ENCODE peak calls at places on chromosomes 12 and 14, in seven cellular contexts. One of them, this sample, is unnamed. For H3K4me1, the result is how much of the 10 kb centered on the place peaks cover.

GRCh38 chr12:77032406-77032805 is 33.0 kb downstream of the E2F7 start:
- DNase-seq in PC-9: peak
- DNase-seq in left lung: no peak
- DNase-seq in GM23338: no peak
- DNase-seq in ovary: no peak
- DNase-seq in endothelial cell of umbilical vein: no peak
- DNase-seq in fibroblast of lung: peak
- DNase-seq in this sample: no peak

GRCh38 chr12:118459110-118459509 is 82.8 kb downstream of the SUDS3 start:
- DNase-seq in left lung: no peak
- DNase-seq in GM23338: no peak
- DNase-seq in ovary: no peak
- DNase-seq in fibroblast of lung: no peak
- DNase-seq in endothelial cell of umbilical vein: no peak
- DNase-seq in PC-9: no peak
- DNase-seq in this sample: no peak

GRCh38 chr14:55514819-55515470 is 65.1 kb upstream of the KTN1 start:
- DNase-seq in GM23338: no peak
- DNase-seq in ovary: no peak
- DNase-seq in fibroblast of lung: peak
- DNase-seq in PC-9: no peak
- DNase-seq in left lung: no peak
- DNase-seq in endothelial cell of umbilical vein: peak
- DNase-seq in this sample: no peak

GRCh38 chr12:6563448-6564050 is 4.5 kb downstream of the NOP2 start:
- DNase-seq in fibroblast of lung: no peak
- DNase-seq in ovary: peak
- DNase-seq in endothelial cell of umbilical vein: peak
- DNase-seq in GM23338: peak
- DNase-seq in left lung: no peak
- DNase-seq in PC-9: peak
- DNase-seq in this sample: peak

GRCh38 chr14:83129503-83129902 is 1595.8 kb upstream of the SEL1L start:
- DNase-seq in endothelial cell of umbilical vein: no peak
- DNase-seq in PC-9: no peak
- DNase-seq in GM23338: no peak
- DNase-seq in left lung: no peak
- DNase-seq in ovary: no peak
- DNase-seq in fibroblast of lung: no peak
- DNase-seq in this sample: no peak

GRCh38 chr12:77152623-77153193 is 87.3 kb upstream of the E2F7 start:
- DNase-seq in left lung: no peak
- DNase-seq in endothelial cell of umbilical vein: peak
- DNase-seq in GM23338: peak
- DNase-seq in ovary: no peak
- DNase-seq in fibroblast of lung: peak
- DNase-seq in PC-9: no peak
- DNase-seq in this sample: no peak

GRCh38 chr12:8860165-8860961 is 37.9 kb downstream of the A2ML1 start:
- DNase-seq in endothelial cell of umbilical vein: peak
- DNase-seq in GM23338: peak
- DNase-seq in ovary: peak
- DNase-seq in left lung: no peak
- DNase-seq in fibroblast of lung: peak
- DNase-seq in PC-9: peak
- DNase-seq in this sample: peak

GRCh38 chr12:80593766-80594165 is 113.7 kb upstream of the MYF6 start:
- DNase-seq in left lung: no peak
- DNase-seq in endothelial cell of umbilical vein: no peak
- DNase-seq in ovary: no peak
- DNase-seq in fibroblast of lung: peak
- DNase-seq in PC-9: no peak
- DNase-seq in GM23338: peak
- DNase-seq in this sample: no peak

GRCh38 chr12:92412931-92413685 is 267.5 kb upstream of the BTG1 start:
- DNase-seq in ovary: no peak
- DNase-seq in endothelial cell of umbilical vein: no peak
- DNase-seq in left lung: no peak
- DNase-seq in PC-9: no peak
- DNase-seq in fibroblast of lung: peak
- DNase-seq in GM23338: no peak
- DNase-seq in this sample: no peak

GRCh38 chr12:92070054-92070863 is 75.4 kb downstream of the BTG1 start:
- DNase-seq in ovary: no peak
- DNase-seq in endothelial cell of umbilical vein: no peak
- DNase-seq in PC-9: no peak
- DNase-seq in GM23338: no peak
- DNase-seq in fibroblast of lung: no peak
- DNase-seq in left lung: no peak
- DNase-seq in this sample: no peak

GRCh38 chr12:78562358-78563205 is 302.0 kb upstream of the SYT1 start:
- DNase-seq in fibroblast of lung: no peak
- DNase-seq in endothelial cell of umbilical vein: peak
- DNase-seq in ovary: no peak
- DNase-seq in PC-9: no peak
- DNase-seq in left lung: no peak
- DNase-seq in GM23338: peak
- DNase-seq in this sample: no peak

GRCh38 chr14:23601845-23602180 is 23.2 kb upstream of the JPH4 start:
- DNase-seq in left lung: no peak
- DNase-seq in endothelial cell of umbilical vein: no peak
- DNase-seq in GM23338: no peak
- DNase-seq in ovary: no peak
- DNase-seq in PC-9: peak
- DNase-seq in fibroblast of lung: no peak
- DNase-seq in this sample: no peak

GRCh38 chr12:47218191-47218654 is 138.5 kb upstream of the AMIGO2 start:
- DNase-seq in endothelial cell of umbilical vein: no peak
- DNase-seq in PC-9: no peak
- DNase-seq in left lung: no peak
- DNase-seq in ovary: no peak
- DNase-seq in GM23338: no peak
- DNase-seq in fibroblast of lung: no peak
- DNase-seq in this sample: peak

GRCh38 chr12:77133566-77133965 is 68.2 kb upstream of the E2F7 start:
- DNase-seq in ovary: peak
- DNase-seq in fibroblast of lung: peak
- DNase-seq in PC-9: no peak
- DNase-seq in endothelial cell of umbilical vein: peak
- DNase-seq in GM23338: peak
- DNase-seq in left lung: no peak
- DNase-seq in this sample: no peak

GRCh38 chr14:63773504-63773903 is 45.6 kb upstream of the SGPP1 start:
- DNase-seq in GM23338: no peak
- DNase-seq in endothelial cell of umbilical vein: no peak
- DNase-seq in left lung: no peak
- DNase-seq in PC-9: no peak
- DNase-seq in ovary: no peak
- DNase-seq in fibroblast of lung: no peak
- DNase-seq in this sample: no peak

GRCh38 chr12:75661927-75662326 is 150.5 kb upstream of the KRR1 start:
- DNase-seq in fibroblast of lung: peak
- DNase-seq in ovary: no peak
- DNase-seq in left lung: no peak
- DNase-seq in endothelial cell of umbilical vein: peak
- DNase-seq in PC-9: no peak
- DNase-seq in GM23338: no peak
- DNase-seq in this sample: no peak
- H3K4me1 ChIP-seq in fibroblast of lung: under half
- H3K4me1 ChIP-seq in ovary: under half
- H3K4me1 ChIP-seq in left lung: under half
- H3K4me1 ChIP-seq in endothelial cell of umbilical vein: under half
- H3K4me1 ChIP-seq in PC-9: under half
- H3K4me1 ChIP-seq in GM23338: under half
- H3K4me1 ChIP-seq in this sample: under half

GRCh38 chr14:50756300-50756699 is 74.7 kb downstream of the NIN start:
- DNase-seq in GM23338: no peak
- DNase-seq in endothelial cell of umbilical vein: no peak
- DNase-seq in ovary: no peak
- DNase-seq in left lung: no peak
- DNase-seq in PC-9: no peak
- DNase-seq in fibroblast of lung: no peak
- DNase-seq in this sample: no peak

GRCh38 chr14:50745401-50746058 is 77.4 kb upstream of the SAV1 start:
- DNase-seq in endothelial cell of umbilical vein: no peak
- DNase-seq in ovary: no peak
- DNase-seq in left lung: no peak
- DNase-seq in GM23338: no peak
- DNase-seq in PC-9: no peak
- DNase-seq in fibroblast of lung: no peak
- DNase-seq in this sample: no peak

DNA sequence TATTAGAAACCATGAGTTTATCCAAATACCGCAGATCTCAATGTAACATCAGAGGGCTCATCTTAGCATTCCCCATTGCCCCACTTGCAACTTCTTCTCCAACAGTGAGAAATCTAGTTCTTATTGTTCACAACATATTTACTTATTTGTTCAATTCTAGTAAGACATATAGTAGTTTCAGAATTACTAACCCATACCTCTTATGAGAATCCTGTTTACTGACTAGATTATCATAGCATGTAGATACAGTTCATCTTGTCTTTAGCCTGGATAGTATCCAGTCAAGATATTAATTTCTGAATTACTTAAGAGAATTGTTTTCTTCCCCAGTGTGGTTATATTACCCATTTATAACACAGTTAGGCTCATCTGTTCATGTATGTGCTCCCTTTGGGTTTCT is 80.6 kb downstream of the NIN start:
- DNase-seq in ovary: no peak
- DNase-seq in fibroblast of lung: no peak
- DNase-seq in GM23338: no peak
- DNase-seq in endothelial cell of umbilical vein: no peak
- DNase-seq in left lung: no peak
- DNase-seq in PC-9: no peak
- DNase-seq in this sample: no peak
- H3K4me3 ChIP-seq in ovary: no peak
- H3K4me3 ChIP-seq in fibroblast of lung: no peak
- H3K4me3 ChIP-seq in GM23338: no peak
- H3K4me3 ChIP-seq in endothelial cell of umbilical vein: no peak
- H3K4me3 ChIP-seq in left lung: no peak
- H3K4me3 ChIP-seq in PC-9: no peak
- H3K4me3 ChIP-seq in this sample: no peak

GRCh38 chr12:106760184-106760531 is 14.3 kb upstream of the RIC8B start:
- DNase-seq in left lung: no peak
- DNase-seq in GM23338: peak
- DNase-seq in ovary: no peak
- DNase-seq in endothelial cell of umbilical vein: no peak
- DNase-seq in fibroblast of lung: peak
- DNase-seq in PC-9: no peak
- DNase-seq in this sample: no peak
- H3K27ac ChIP-seq in left lung: peak
- H3K27ac ChIP-seq in GM23338: peak
- H3K27ac ChIP-seq in ovary: no peak
- H3K27ac ChIP-seq in endothelial cell of umbilical vein: no peak
- H3K27ac ChIP-seq in fibroblast of lung: no peak
- H3K27ac ChIP-seq in PC-9: no peak
- H3K27ac ChIP-seq in this sample: no peak

DNA sequence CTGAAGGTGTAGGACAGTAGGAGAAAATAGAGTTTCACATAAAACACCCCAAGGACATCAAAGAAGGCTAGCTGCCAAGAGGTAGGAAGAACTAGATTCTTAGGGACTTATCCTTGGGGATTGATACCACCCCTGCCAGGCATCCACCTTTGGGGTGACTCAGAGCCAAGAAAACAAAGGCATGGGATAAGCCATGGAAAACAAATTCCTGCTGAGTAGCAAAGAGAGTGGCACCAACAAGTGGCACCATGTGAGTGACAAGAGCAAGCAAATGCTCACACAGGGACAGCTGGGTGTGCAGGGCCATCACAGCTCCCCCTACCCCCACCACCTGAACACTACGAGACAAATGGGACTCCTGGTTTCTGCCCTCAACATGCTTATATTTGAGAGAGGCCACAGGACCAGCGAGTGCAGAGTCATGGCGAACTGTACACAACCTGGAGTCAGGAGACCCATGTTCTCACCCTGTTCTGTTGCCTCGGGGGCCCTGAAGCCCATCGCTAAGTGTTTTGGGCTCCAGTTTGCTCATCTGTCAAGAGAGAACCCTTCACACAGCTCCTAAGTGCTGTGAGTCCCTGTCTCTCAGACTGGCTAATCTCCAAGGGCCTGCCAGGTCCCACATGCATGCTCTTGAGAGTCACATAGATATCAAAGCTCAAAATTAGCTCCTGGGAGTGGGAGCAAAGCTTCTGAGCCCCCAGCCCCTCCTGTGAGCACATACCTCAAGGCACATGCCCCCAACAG is 91.9 kb downstream of the DPF3 start:
- DNase-seq in ovary: no peak
- DNase-seq in endothelial cell of umbilical vein: peak
- DNase-seq in fibroblast of lung: peak
- DNase-seq in GM23338: no peak
- DNase-seq in left lung: no peak
- DNase-seq in PC-9: no peak
- DNase-seq in this sample: no peak
- H3K4me1 ChIP-seq in ovary: under half
- H3K4me1 ChIP-seq in endothelial cell of umbilical vein: under half
- H3K4me1 ChIP-seq in fibroblast of lung: under half
- H3K4me1 ChIP-seq in GM23338: under half
- H3K4me1 ChIP-seq in left lung: under half
- H3K4me1 ChIP-seq in PC-9: under half
- H3K4me1 ChIP-seq in this sample: under half

GRCh38 chr14:91098591-91098990 is 15.3 kb upstream of the DGLUCY start:
- DNase-seq in fibroblast of lung: peak
- DNase-seq in endothelial cell of umbilical vein: no peak
- DNase-seq in left lung: no peak
- DNase-seq in ovary: no peak
- DNase-seq in PC-9: no peak
- DNase-seq in GM23338: no peak
- DNase-seq in this sample: no peak

GRCh38 chr14:91095178-91095577 is 18.7 kb upstream of the DGLUCY start:
- DNase-seq in endothelial cell of umbilical vein: no peak
- DNase-seq in GM23338: no peak
- DNase-seq in ovary: no peak
- DNase-seq in PC-9: no peak
- DNase-seq in left lung: no peak
- DNase-seq in fibroblast of lung: no peak
- DNase-seq in this sample: no peak

GRCh38 chr14:91094772-91095171 is 19.1 kb upstream of the DGLUCY start:
- DNase-seq in fibroblast of lung: no peak
- DNase-seq in GM23338: no peak
- DNase-seq in left lung: no peak
- DNase-seq in PC-9: no peak
- DNase-seq in endothelial cell of umbilical vein: no peak
- DNase-seq in ovary: no peak
- DNase-seq in this sample: no peak

GRCh38 chr14:91103116-91103515 is 10.8 kb upstream of the DGLUCY start:
- DNase-seq in endothelial cell of umbilical vein: no peak
- DNase-seq in ovary: no peak
- DNase-seq in GM23338: no peak
- DNase-seq in fibroblast of lung: no peak
- DNase-seq in left lung: no peak
- DNase-seq in PC-9: no peak
- DNase-seq in this sample: no peak

GRCh38 chr14:91100086-91100485 is 13.8 kb upstream of the DGLUCY start:
- DNase-seq in endothelial cell of umbilical vein: no peak
- DNase-seq in ovary: no peak
- DNase-seq in fibroblast of lung: no peak
- DNase-seq in PC-9: no peak
- DNase-seq in left lung: no peak
- DNase-seq in GM23338: no peak
- DNase-seq in this sample: no peak
- H3K4me3 ChIP-seq in endothelial cell of umbilical vein: no peak
- H3K4me3 ChIP-seq in ovary: no peak
- H3K4me3 ChIP-seq in fibroblast of lung: no peak
- H3K4me3 ChIP-seq in PC-9: no peak
- H3K4me3 ChIP-seq in left lung: no peak
- H3K4me3 ChIP-seq in GM23338: no peak
- H3K4me3 ChIP-seq in this sample: no peak

GRCh38 chr14:74652541-74652940 is 40.5 kb upstream of the LTBP2 start:
- DNase-seq in endothelial cell of umbilical vein: no peak
- DNase-seq in GM23338: no peak
- DNase-seq in ovary: peak
- DNase-seq in PC-9: no peak
- DNase-seq in left lung: no peak
- DNase-seq in fibroblast of lung: no peak
- DNase-seq in this sample: no peak
- H3K27ac ChIP-seq in endothelial cell of umbilical vein: no peak
- H3K27ac ChIP-seq in GM23338: no peak
- H3K27ac ChIP-seq in ovary: no peak
- H3K27ac ChIP-seq in PC-9: no peak
- H3K27ac ChIP-seq in left lung: no peak
- H3K27ac ChIP-seq in fibroblast of lung: no peak
- H3K27ac ChIP-seq in this sample: no peak

This sample was measured in CD8-positive, alpha-beta memory T cell.